ENCODE peak calls at places on chromosome 20, in four cellular contexts. One of them, this sample, is unnamed.
A peak's percentile ranks its signal among the peaks of the same experiment; 100 is the strongest.

GRCh38 chr20:44738779-44739477 is 6.7 kb upstream of the KCNK15 start:
- DNase-seq in K562: peak; percentile 88
- DNase-seq in SK-N-SH: peak; percentile 88
- DNase-seq in H1: no peak
- DNase-seq in this sample: peak; percentile 56

GRCh38 chr20:44326391-44327159 is 10.3 kb upstream of the R3HDML start:
- DNase-seq in SK-N-SH: peak; percentile 52
- DNase-seq in H1: no peak
- DNase-seq in K562: no peak
- DNase-seq in this sample: peak; percentile 72

GRCh38 chr20:46709459-46710148 is at the start of gene SLC2A10:
- DNase-seq in SK-N-SH: peak; percentile 87
- DNase-seq in H1: no peak
- DNase-seq in K562: peak; percentile 47
- DNase-seq in this sample: peak; percentile 66

GRCh38 chr20:41425180-41425884 is 58.7 kb upstream of the EMILIN3 start:
- DNase-seq in K562: peak; percentile 77
- DNase-seq in H1: no peak
- DNase-seq in SK-N-SH: no peak
- DNase-seq in this sample: no peak

GRCh38 chr20:63094767-63095499 is 88.2 kb upstream of the BHLHE23 start:
- DNase-seq in K562: no peak
- DNase-seq in H1: no peak
- DNase-seq in SK-N-SH: peak; percentile 21
- DNase-seq in this sample: peak; percentile 6

GRCh38 chr20:41175727-41176330 is 38.5 kb downstream of the PLCG1 start:
- DNase-seq in K562: no peak
- DNase-seq in H1: no peak
- DNase-seq in SK-N-SH: no peak
- DNase-seq in this sample: no peak

GRCh38 chr20:31780839-31781238 is 38.3 kb upstream of the MYLK2 start:
- DNase-seq in K562: no peak
- DNase-seq in SK-N-SH: no peak
- DNase-seq in H1: no peak
- DNase-seq in this sample: no peak

GRCh38 chr20:34190679-34191090 is 50.5 kb upstream of the ASIP start:
- DNase-seq in SK-N-SH: peak; percentile 84
- DNase-seq in K562: peak; percentile 80
- DNase-seq in H1: peak; percentile 84
- DNase-seq in this sample: peak; percentile 82

GRCh38 chr20:13336308-13337089 is 115.4 kb downstream of the ISM1 start:
- DNase-seq in H1: no peak
- DNase-seq in K562: no peak
- DNase-seq in SK-N-SH: no peak
- DNase-seq in this sample: no peak

GRCh38 chr20:62838511-62838910 is 21.7 kb downstream of the COL9A3 start:
- DNase-seq in SK-N-SH: peak; percentile 28
- DNase-seq in K562: no peak
- DNase-seq in H1: no peak
- DNase-seq in this sample: no peak

GRCh38 chr20:38812182-38812581 is 6.7 kb downstream of the PPP1R16B start:
- DNase-seq in SK-N-SH: no peak
- DNase-seq in K562: no peak
- DNase-seq in H1: no peak
- DNase-seq in this sample: no peak

GRCh38 chr20:2314759-2315439 is 19.1 kb downstream of the TGM3 start:
- DNase-seq in H1: no peak
- DNase-seq in K562: peak; percentile 91
- DNase-seq in SK-N-SH: peak; percentile 40
- DNase-seq in this sample: no peak

GRCh38 chr20:33373735-33374605 is 27.3 kb downstream of the CDK5RAP1 start:
- DNase-seq in K562: no peak
- DNase-seq in H1: no peak
- DNase-seq in SK-N-SH: no peak
- DNase-seq in this sample: no peak

GRCh38 chr20:43999848-44000247 is 85.2 kb downstream of the TOX2 start:
- DNase-seq in SK-N-SH: no peak
- DNase-seq in H1: no peak
- DNase-seq in K562: no peak
- DNase-seq in this sample: no peak

GRCh38 chr20:8427419-8428065 is 295.5 kb downstream of the PLCB1 start:
- DNase-seq in SK-N-SH: no peak
- DNase-seq in K562: no peak
- DNase-seq in H1: no peak
- DNase-seq in this sample: no peak

GRCh38 chr20:39036851-39037250 is 74.7 kb downstream of the DHX35 start:
- DNase-seq in K562: no peak
- DNase-seq in H1: no peak
- DNase-seq in SK-N-SH: no peak
- DNase-seq in this sample: no peak

GRCh38 chr20:23061713-23062561 is 12.5 kb upstream of the THBD start:
- DNase-seq in K562: no peak
- DNase-seq in H1: no peak
- DNase-seq in SK-N-SH: no peak
- DNase-seq in this sample: peak; percentile 70

GRCh38 chr20:6994452-6994851 is 227.0 kb downstream of the BMP2 start:
- DNase-seq in H1: no peak
- DNase-seq in K562: no peak
- DNase-seq in SK-N-SH: no peak
- DNase-seq in this sample: no peak

GRCh38 chr20:38195521-38195920 is 30.5 kb upstream of the TGM2 start:
- DNase-seq in H1: no peak
- DNase-seq in K562: no peak
- DNase-seq in SK-N-SH: no peak
- DNase-seq in this sample: no peak

GRCh38 chr20:13453367-13453766 is 185.4 kb downstream of the TASP1 start:
- DNase-seq in SK-N-SH: no peak
- DNase-seq in H1: no peak
- DNase-seq in K562: no peak
- DNase-seq in this sample: no peak

GRCh38 chr20:37526839-37527637 is 638 bp downstream of the BLCAP start:
- DNase-seq in K562: no peak
- DNase-seq in SK-N-SH: peak; percentile 49
- DNase-seq in H1: no peak
- DNase-seq in this sample: no peak

GRCh38 chr20:36717657-36718056 is 28.2 kb downstream of the NDRG3 start:
- DNase-seq in K562: no peak
- DNase-seq in SK-N-SH: no peak
- DNase-seq in H1: no peak
- DNase-seq in this sample: no peak

GRCh38 chr20:4112490-4113420 is 97.4 kb upstream of the RNF24 start:
- DNase-seq in SK-N-SH: peak; percentile 42
- DNase-seq in K562: no peak
- DNase-seq in H1: no peak
- DNase-seq in this sample: no peak

GRCh38 chr20:5945963-5946362 is 4.4 kb downstream of the TRMT6 start:
- DNase-seq in K562: no peak
- DNase-seq in SK-N-SH: no peak
- DNase-seq in H1: no peak
- DNase-seq in this sample: no peak

GRCh38 chr20:48051810-48052491 is 266.7 kb upstream of the SULF2 start:
- DNase-seq in K562: no peak
- DNase-seq in H1: no peak
- DNase-seq in SK-N-SH: peak; percentile 69
- DNase-seq in this sample: no peak

GRCh38 chr20:22520381-22520780 is 64.0 kb downstream of the FOXA2 start:
- DNase-seq in H1: no peak
- DNase-seq in SK-N-SH: no peak
- DNase-seq in K562: no peak
- DNase-seq in this sample: no peak

GRCh38 chr20:15111654-15112053 is 774.2 kb upstream of the FLRT3 start:
- DNase-seq in K562: no peak
- DNase-seq in H1: no peak
- DNase-seq in SK-N-SH: no peak
- DNase-seq in this sample: no peak

GRCh38 chr20:35091808-35092523 is 641 bp downstream of the TRPC4AP start:
- DNase-seq in SK-N-SH: peak; percentile 38
- DNase-seq in H1: no peak
- DNase-seq in K562: peak; percentile 18
- DNase-seq in this sample: no peak

GRCh38 chr20:59214083-59214482 is 50.5 kb downstream of the ZNF831 start:
- DNase-seq in K562: no peak
- DNase-seq in SK-N-SH: no peak
- DNase-seq in H1: no peak
- DNase-seq in this sample: no peak

GRCh38 chr20:61558726-61559125 is 306.7 kb downstream of the CDH4 start:
- DNase-seq in H1: no peak
- DNase-seq in K562: no peak
- DNase-seq in SK-N-SH: no peak
- DNase-seq in this sample: no peak

GRCh38 chr20:43911066-43911465 is 3.6 kb upstream of the TOX2 start:
- DNase-seq in SK-N-SH: no peak
- DNase-seq in K562: no peak
- DNase-seq in H1: no peak
- DNase-seq in this sample: no peak

GRCh38 chr20:16123623-16124022 is 449.6 kb downstream of the KIF16B start:
- DNase-seq in K562: no peak
- DNase-seq in SK-N-SH: no peak
- DNase-seq in H1: no peak
- DNase-seq in this sample: no peak

GRCh38 chr20:52379723-52380336 is 188.3 kb upstream of the ZFP64 start:
- DNase-seq in H1: no peak
- DNase-seq in SK-N-SH: peak; percentile 42
- DNase-seq in K562: peak; percentile 32
- DNase-seq in this sample: peak; percentile 57
- TF ChIP-seq TEAD4 in H1: no peak
- TF ChIP-seq TEAD4 in SK-N-SH: no peak
- TF ChIP-seq TEAD4 in K562: no peak
- TF ChIP-seq TEAD4 in this sample: no peak

DNA sequence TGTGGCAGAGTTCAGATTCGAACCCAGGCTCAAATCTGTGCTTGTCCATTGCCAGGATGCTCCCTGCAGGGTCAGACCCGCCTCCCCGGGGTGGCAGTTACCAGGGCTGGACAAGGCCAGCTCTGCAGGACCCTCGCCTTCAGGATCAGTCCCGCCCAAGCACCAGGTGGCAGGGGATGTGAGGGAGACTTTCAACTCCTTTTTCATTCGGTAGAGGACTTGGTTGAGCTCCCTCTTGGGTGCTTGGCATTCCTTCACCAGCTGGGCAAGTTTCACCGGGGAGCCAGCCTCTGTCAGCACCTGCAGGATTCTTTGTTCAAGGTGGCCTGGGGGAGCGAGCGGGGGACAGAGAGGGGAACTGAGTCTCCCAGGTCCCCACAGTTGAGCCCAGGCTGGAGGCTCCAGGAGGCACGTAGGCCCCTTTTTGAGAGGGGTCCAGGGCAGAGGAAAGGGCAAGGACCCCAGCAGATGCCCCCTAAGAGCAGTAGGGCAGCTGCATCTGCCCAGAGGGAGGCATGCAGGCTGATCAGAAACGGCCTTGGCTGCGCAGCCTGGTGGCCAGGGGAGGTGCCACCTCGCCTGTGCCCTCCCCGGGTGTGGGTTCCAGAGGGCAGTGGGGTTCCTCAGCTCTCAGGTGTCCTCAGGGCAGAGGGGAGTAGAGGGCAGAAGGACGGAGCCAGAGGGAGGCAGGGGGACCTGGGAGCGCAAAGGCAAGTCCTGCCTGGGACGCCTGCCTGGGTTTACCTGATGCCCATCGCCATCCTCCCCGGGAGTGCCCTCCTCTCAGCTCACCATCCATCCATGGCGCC is 3.9 kb downstream of the ZBP1 start:
- DNase-seq in K562: no peak
- DNase-seq in SK-N-SH: no peak
- DNase-seq in H1: no peak
- DNase-seq in this sample: no peak
- TF ChIP-seq TEAD4 in K562: no peak
- TF ChIP-seq TEAD4 in SK-N-SH: no peak
- TF ChIP-seq TEAD4 in H1: no peak
- TF ChIP-seq TEAD4 in this sample: no peak

GRCh38 chr20:50477260-50477659 is 32.9 kb upstream of the PTPN1 start:
- DNase-seq in K562: peak; percentile 33
- DNase-seq in SK-N-SH: no peak
- DNase-seq in H1: no peak
- DNase-seq in this sample: no peak

GRCh38 chr20:50478162-50479036 is 31.8 kb upstream of the PTPN1 start:
- DNase-seq in K562: peak; percentile 78
- DNase-seq in SK-N-SH: peak; percentile 44
- DNase-seq in H1: no peak
- DNase-seq in this sample: peak; percentile 78

GRCh38 chr20:50472693-50473610 is 37.2 kb upstream of the PTPN1 start:
- DNase-seq in SK-N-SH: no peak
- DNase-seq in H1: no peak
- DNase-seq in K562: no peak
- DNase-seq in this sample: no peak

GRCh38 chr20:50471231-50471630 is 39.0 kb upstream of the PTPN1 start:
- DNase-seq in SK-N-SH: no peak
- DNase-seq in H1: no peak
- DNase-seq in K562: no peak
- DNase-seq in this sample: no peak

GRCh38 chr20:50475879-50476292 is 34.3 kb upstream of the PTPN1 start:
- DNase-seq in K562: peak; percentile 83
- DNase-seq in H1: no peak
- DNase-seq in SK-N-SH: no peak
- DNase-seq in this sample: no peak
- TF ChIP-seq TEAD4 in K562: no peak
- TF ChIP-seq TEAD4 in H1: no peak
- TF ChIP-seq TEAD4 in SK-N-SH: no peak
- TF ChIP-seq TEAD4 in this sample: no peak

GRCh38 chr20:25000268-25000801 is 7.8 kb upstream of the APMAP start:
- DNase-seq in H1: no peak
- DNase-seq in SK-N-SH: no peak
- DNase-seq in K562: no peak
- DNase-seq in this sample: no peak
- TF ChIP-seq TEAD4 in H1: no peak
- TF ChIP-seq TEAD4 in SK-N-SH: peak; percentile 34
- TF ChIP-seq TEAD4 in K562: no peak
- TF ChIP-seq TEAD4 in this sample: no peak

DNA sequence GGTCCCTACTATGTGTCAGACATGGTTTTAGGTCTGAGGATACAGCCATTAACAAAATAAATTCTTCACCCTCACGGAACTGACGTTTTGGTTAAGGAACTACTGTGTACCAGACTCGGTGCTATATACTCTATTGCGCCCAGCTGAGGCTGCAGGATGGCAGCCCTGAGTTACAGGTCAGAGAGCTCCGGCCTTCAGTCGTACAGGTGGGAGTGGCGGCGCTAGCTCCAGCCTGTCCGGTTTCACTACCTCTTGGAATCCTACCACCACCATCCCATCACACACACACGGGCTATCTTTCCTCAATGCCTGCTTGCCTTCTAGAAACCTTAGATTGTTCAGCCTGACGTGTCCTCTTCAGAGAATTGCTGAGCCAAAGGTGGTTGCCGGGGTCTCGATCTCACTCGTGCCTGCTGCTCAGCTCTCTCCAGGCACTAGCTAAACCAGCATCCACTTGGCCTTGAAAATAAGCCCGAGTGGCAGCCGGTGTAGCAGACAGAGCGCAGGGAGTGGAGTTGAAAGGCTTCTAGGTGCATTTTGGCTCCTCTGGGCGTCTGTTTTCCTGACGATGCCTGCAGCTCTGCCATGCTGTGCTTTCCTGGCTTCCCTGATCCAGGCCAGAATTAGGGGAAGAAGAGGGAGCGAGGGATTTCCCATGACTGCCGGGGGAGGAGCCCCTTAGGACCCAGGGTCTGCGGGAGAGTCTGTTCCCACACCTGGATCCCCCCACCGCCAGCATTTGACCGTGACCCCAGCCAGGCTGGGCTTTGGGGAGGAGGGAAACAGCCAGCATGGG is 1.1 kb upstream of the TCF15 start:
- DNase-seq in K562: no peak
- DNase-seq in SK-N-SH: no peak
- DNase-seq in H1: no peak
- DNase-seq in this sample: no peak
- TF ChIP-seq TEAD4 in K562: no peak
- TF ChIP-seq TEAD4 in SK-N-SH: no peak
- TF ChIP-seq TEAD4 in H1: no peak
- TF ChIP-seq TEAD4 in this sample: no peak

This sample was measured in WTC11.